ENCODE peak calls at places on chromosomes 16 and 17, in four cellular contexts. One of them, this sample, is unnamed. For H3K4me1 and H3K27me3, the result is how much of the 10 kb centered on the place peaks cover.

GRCh38 chr16:59632266-59632855 is 898.2 kb upstream of the GOT2 start:
- DNase-seq in left ventricle myocardium inferior: no peak
- DNase-seq in tibial artery: no peak
- DNase-seq in suprapubic skin: no peak
- DNase-seq in this sample: no peak

GRCh38 chr17:35252646-35253045 is 9.8 kb downstream of the SLFN5 start:
- DNase-seq in suprapubic skin: no peak
- DNase-seq in tibial artery: peak
- DNase-seq in left ventricle myocardium inferior: no peak
- DNase-seq in this sample: no peak

GRCh38 chr16:12124742-12125141 is 148.2 kb downstream of the SNX29 start:
- DNase-seq in left ventricle myocardium inferior: no peak
- DNase-seq in tibial artery: no peak
- DNase-seq in suprapubic skin: no peak
- DNase-seq in this sample: no peak

GRCh38 chr16:18037051-18037450 is 299.5 kb downstream of the NPIPA8 start:
- DNase-seq in left ventricle myocardium inferior: no peak
- DNase-seq in tibial artery: no peak
- DNase-seq in suprapubic skin: no peak
- DNase-seq in this sample: no peak

GRCh38 chr16:31265329-31266245 is 5.8 kb downstream of the ITGAM start:
- DNase-seq in tibial artery: no peak
- DNase-seq in suprapubic skin: no peak
- DNase-seq in left ventricle myocardium inferior: no peak
- DNase-seq in this sample: no peak

GRCh38 chr17:69809331-69809730 is 265.7 kb upstream of the KCNJ16 start:
- DNase-seq in left ventricle myocardium inferior: no peak
- DNase-seq in tibial artery: no peak
- DNase-seq in suprapubic skin: no peak
- DNase-seq in this sample: no peak

GRCh38 chr16:79476580-79476979 is 124.0 kb downstream of the MAF start:
- DNase-seq in tibial artery: no peak
- DNase-seq in suprapubic skin: no peak
- DNase-seq in left ventricle myocardium inferior: no peak
- DNase-seq in this sample: no peak

GRCh38 chr17:82848022-82848592 is 8.3 kb upstream of the ZNF750 start:
- DNase-seq in tibial artery: peak
- DNase-seq in left ventricle myocardium inferior: no peak
- DNase-seq in suprapubic skin: no peak
- DNase-seq in this sample: no peak

GRCh38 chr17:58325976-58326468 is 2.6 kb downstream of the TSPOAP1 start:
- DNase-seq in suprapubic skin: no peak
- DNase-seq in left ventricle myocardium inferior: no peak
- DNase-seq in tibial artery: no peak
- DNase-seq in this sample: no peak

GRCh38 chr17:66542967-66543525 is 240.6 kb downstream of the PRKCA start:
- DNase-seq in suprapubic skin: no peak
- DNase-seq in tibial artery: no peak
- DNase-seq in left ventricle myocardium inferior: no peak
- DNase-seq in this sample: no peak

GRCh38 chr16:80477838-80478237 is 63.0 kb upstream of the DYNLRB2 start:
- DNase-seq in suprapubic skin: no peak
- DNase-seq in left ventricle myocardium inferior: no peak
- DNase-seq in tibial artery: no peak
- DNase-seq in this sample: no peak

GRCh38 chr17:28841901-28842281 is 699 bp downstream of the FAM222B start:
- DNase-seq in suprapubic skin: no peak
- DNase-seq in left ventricle myocardium inferior: no peak
- DNase-seq in tibial artery: no peak
- DNase-seq in this sample: no peak

GRCh38 chr17:9684955-9685621 is 39.8 kb downstream of the USP43 start:
- DNase-seq in suprapubic skin: no peak
- DNase-seq in left ventricle myocardium inferior: no peak
- DNase-seq in tibial artery: no peak
- DNase-seq in this sample: no peak

GRCh38 chr17:32525116-32525515 is 38.3 kb downstream of the CDK5R1 start:
- DNase-seq in tibial artery: no peak
- DNase-seq in suprapubic skin: peak
- DNase-seq in left ventricle myocardium inferior: no peak
- DNase-seq in this sample: no peak

GRCh38 chr17:73255671-73256181 is 6.0 kb downstream of the CPSF4L start:
- DNase-seq in tibial artery: no peak
- DNase-seq in left ventricle myocardium inferior: peak
- DNase-seq in suprapubic skin: no peak
- DNase-seq in this sample: peak

GRCh38 chr17:2710804-2711607 is 558 bp downstream of the CLUH start:
- DNase-seq in suprapubic skin: peak
- DNase-seq in left ventricle myocardium inferior: no peak
- DNase-seq in tibial artery: no peak
- DNase-seq in this sample: peak

GRCh38 chr16:87610026-87610425 is 7.7 kb downstream of the JPH3 start:
- DNase-seq in suprapubic skin: no peak
- DNase-seq in left ventricle myocardium inferior: no peak
- DNase-seq in tibial artery: no peak
- DNase-seq in this sample: no peak

GRCh38 chr17:41302981-41303380 is 330 bp upstream of the KRTAP29-1 start:
- DNase-seq in suprapubic skin: no peak
- DNase-seq in left ventricle myocardium inferior: no peak
- DNase-seq in tibial artery: no peak
- DNase-seq in this sample: no peak

GRCh38 chr16:59887856-59888255 is 1153.7 kb upstream of the GOT2 start:
- DNase-seq in left ventricle myocardium inferior: no peak
- DNase-seq in suprapubic skin: no peak
- DNase-seq in tibial artery: no peak
- DNase-seq in this sample: no peak

GRCh38 chr16:1181715-1182671 is 29.1 kb downstream of the CACNA1H start:
- DNase-seq in left ventricle myocardium inferior: peak
- DNase-seq in tibial artery: peak
- DNase-seq in suprapubic skin: no peak
- DNase-seq in this sample: peak

GRCh38 chr17:57620576-57620975 is 124.5 kb downstream of the CCDC182 start:
- DNase-seq in tibial artery: no peak
- DNase-seq in suprapubic skin: no peak
- DNase-seq in left ventricle myocardium inferior: no peak
- DNase-seq in this sample: no peak

GRCh38 chr16:10876799-10877341 is at the start of gene CIITA:
- DNase-seq in left ventricle myocardium inferior: peak
- DNase-seq in tibial artery: peak
- DNase-seq in suprapubic skin: peak
- DNase-seq in this sample: no peak

GRCh38 chr16:87371261-87371866 is 12.2 kb downstream of the FBXO31 start:
- DNase-seq in left ventricle myocardium inferior: no peak
- DNase-seq in tibial artery: no peak
- DNase-seq in suprapubic skin: no peak
- DNase-seq in this sample: no peak

GRCh38 chr17:44797809-44798208 is 32.3 kb downstream of the GJC1 start:
- DNase-seq in tibial artery: no peak
- DNase-seq in left ventricle myocardium inferior: no peak
- DNase-seq in suprapubic skin: no peak
- DNase-seq in this sample: no peak

GRCh38 chr17:79406316-79406715 is 204.5 kb downstream of the RBFOX3 start:
- DNase-seq in suprapubic skin: no peak
- DNase-seq in tibial artery: no peak
- DNase-seq in left ventricle myocardium inferior: no peak
- DNase-seq in this sample: no peak

GRCh38 chr16:87780385-87780989 is 14.7 kb upstream of the KLHDC4 start:
- DNase-seq in left ventricle myocardium inferior: peak
- DNase-seq in suprapubic skin: no peak
- DNase-seq in tibial artery: peak
- DNase-seq in this sample: no peak

GRCh38 chr16:19907161-19907992 is 22.7 kb upstream of the GPRC5B start:
- DNase-seq in left ventricle myocardium inferior: peak
- DNase-seq in suprapubic skin: no peak
- DNase-seq in tibial artery: peak
- DNase-seq in this sample: peak

GRCh38 chr17:78345791-78346494 is 13.9 kb downstream of the SOCS3 start:
- DNase-seq in tibial artery: no peak
- DNase-seq in suprapubic skin: no peak
- DNase-seq in left ventricle myocardium inferior: no peak
- DNase-seq in this sample: no peak

GRCh38 chr17:56912105-56912999 is 1.5 kb downstream of the TRIM25 start:
- DNase-seq in tibial artery: peak
- DNase-seq in left ventricle myocardium inferior: peak
- DNase-seq in suprapubic skin: peak
- DNase-seq in this sample: no peak

GRCh38 chr17:60604686-60605334 is 4.8 kb downstream of the PPM1D start:
- DNase-seq in suprapubic skin: no peak
- DNase-seq in tibial artery: peak
- DNase-seq in left ventricle myocardium inferior: no peak
- DNase-seq in this sample: no peak

GRCh38 chr17:80942360-80943345 is 49.0 kb upstream of the CHMP6 start:
- DNase-seq in tibial artery: peak
- DNase-seq in left ventricle myocardium inferior: peak
- DNase-seq in suprapubic skin: peak
- DNase-seq in this sample: no peak

DNA sequence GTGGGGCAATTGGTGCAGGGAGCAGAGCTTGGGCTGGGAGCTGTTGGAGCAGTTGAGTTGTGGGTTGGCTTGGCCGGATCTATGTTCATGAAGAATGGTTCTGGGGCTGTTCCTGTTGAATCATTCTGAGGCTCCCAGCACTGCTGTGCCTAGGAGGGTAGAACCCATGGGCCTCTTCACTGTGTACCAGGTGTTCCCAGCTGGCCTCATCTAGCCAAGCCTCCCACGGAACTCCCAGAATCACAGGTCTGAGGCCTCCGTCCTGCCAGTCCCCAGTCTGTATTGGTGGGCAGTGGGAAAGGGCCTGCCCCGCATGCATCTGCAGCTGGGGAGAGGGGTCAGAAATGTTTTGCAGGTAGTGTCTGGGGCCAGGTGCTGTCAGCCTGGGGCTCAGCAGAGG is 74.1 kb downstream of the MPRIP start:
- DNase-seq in tibial artery: no peak
- DNase-seq in suprapubic skin: no peak
- DNase-seq in left ventricle myocardium inferior: no peak
- DNase-seq in this sample: no peak
- H3K4me1 ChIP-seq in tibial artery: half or more
- H3K4me1 ChIP-seq in suprapubic skin: half or more
- H3K4me1 ChIP-seq in left ventricle myocardium inferior: half or more
- H3K4me1 ChIP-seq in this sample: under half

DNA sequence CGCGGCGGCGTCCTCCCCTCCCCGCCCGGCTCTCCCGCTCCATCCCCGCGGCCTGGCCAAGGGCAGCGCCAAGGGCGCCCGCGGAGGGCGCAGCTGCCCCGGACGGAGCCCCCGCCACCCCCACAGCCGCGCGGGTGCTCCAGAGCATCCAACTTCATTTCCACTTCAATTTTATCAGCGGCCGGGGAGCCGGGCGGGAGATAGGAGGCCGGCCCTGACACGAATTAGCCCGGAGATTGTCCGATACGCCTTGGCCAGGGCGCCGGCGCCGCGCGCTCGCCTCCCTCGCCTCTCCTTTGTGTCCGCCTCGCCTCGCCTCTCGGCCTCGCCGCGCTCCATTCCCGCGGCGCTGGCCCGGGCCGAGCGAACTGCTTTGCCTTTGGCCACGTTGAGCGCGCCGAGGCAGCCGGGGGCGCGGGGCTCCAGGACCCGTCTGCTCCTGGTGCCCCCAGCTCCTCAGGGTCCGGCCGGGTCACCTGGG is 129.1 kb upstream of the LHX1 start:
- DNase-seq in left ventricle myocardium inferior: no peak
- DNase-seq in suprapubic skin: no peak
- DNase-seq in tibial artery: no peak
- DNase-seq in this sample: no peak
- H3K27me3 ChIP-seq in left ventricle myocardium inferior: half or more
- H3K27me3 ChIP-seq in suprapubic skin: half or more
- H3K27me3 ChIP-seq in tibial artery: half or more
- H3K27me3 ChIP-seq in this sample: under half

DNA sequence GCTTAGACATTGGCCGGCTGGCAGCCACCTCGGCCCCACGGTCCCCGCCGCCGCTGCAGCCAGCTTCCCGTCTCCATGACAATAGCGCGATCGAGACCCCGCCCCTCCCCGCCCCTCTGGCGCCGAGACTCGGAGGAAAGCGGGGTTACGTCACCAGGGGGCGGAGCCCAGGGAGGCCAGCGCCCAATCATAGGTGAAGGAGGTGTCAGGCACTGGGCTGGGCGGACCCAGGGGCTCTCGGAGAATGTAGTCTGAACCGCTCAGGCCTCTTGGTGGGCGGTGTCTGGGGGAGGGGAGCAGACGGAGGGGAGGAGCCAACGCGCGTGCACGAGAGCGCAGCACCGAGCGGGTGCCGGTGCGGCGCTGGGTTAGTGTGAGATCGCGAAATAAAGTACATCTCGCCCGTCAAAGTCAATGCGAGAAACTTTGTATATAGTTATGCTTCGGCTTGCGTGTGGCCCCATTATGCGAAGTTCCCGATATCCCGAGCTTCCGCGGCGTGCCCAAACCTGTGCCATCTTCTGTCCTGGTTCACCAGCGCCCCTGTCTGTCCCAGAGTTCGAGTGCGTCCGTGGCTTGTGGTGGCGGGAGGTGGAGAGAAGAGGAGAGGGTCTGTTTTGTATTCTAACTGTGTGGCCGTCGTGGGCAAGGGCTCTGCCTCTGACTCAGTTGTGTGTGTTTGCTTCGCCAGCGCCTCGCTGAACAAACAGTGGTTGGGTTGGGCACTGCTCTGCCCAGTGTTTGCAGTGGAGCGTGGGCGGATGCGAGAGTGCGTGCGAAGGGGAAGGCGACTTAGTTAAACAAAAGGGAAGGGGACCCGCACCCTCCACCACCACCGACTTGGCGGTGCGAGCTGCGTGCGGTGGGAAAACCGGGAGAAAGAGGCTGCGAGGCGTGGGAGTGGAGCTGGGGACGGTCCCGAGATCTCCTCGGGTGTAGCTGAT is 1.3 kb upstream of the IRX5 start:
- DNase-seq in tibial artery: peak
- DNase-seq in left ventricle myocardium inferior: peak
- DNase-seq in suprapubic skin: peak
- DNase-seq in this sample: peak
- TF ChIP-seq CTCF in tibial artery: no peak
- TF ChIP-seq CTCF in left ventricle myocardium inferior: peak
- TF ChIP-seq CTCF in suprapubic skin: peak
- TF ChIP-seq CTCF in this sample: no peak

DNA sequence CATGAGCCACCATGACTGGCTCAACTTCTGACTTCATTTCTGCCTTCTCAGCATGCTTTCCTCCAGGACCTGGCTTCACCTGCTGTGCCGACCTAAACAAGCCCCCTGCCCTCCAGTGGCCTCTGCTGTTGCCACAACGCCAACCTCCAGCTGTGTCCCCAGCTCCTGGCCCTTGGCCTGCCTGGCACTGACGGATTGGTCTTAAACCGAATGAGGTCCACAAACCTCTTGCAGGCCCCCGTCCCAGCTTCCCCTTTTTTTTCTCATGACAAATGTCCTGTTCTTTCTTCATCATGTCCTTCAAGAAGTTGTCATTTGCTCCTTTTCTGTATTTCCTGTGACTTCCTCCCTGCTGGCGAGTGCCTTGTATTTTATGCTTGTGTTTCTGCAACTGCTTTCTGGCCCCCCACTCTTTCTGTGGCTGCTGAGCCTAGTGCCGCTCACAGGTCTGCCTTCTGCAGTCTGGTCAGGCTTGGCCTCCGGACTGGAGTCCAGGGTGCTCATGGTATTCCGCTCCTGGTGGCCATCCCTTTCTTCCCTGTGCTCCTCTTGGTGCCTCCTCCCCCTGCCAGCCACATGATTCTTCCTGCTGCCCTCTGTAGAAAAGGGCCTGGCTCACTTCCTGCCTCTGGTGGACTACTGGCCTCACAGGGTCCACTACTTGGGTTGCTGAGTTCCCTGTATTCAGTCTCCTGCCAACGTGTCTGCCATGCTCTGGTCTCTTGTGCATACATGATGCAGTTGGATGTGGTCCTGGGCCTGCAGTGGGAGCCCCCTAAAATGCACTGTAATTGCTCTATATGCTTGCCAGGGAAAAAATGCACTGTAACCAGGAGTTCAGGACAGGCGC is 2.9 kb downstream of the ATP6V0C start:
- DNase-seq in left ventricle myocardium inferior: no peak
- DNase-seq in suprapubic skin: peak
- DNase-seq in tibial artery: no peak
- DNase-seq in this sample: no peak
- H3K4me1 ChIP-seq in left ventricle myocardium inferior: half or more
- H3K4me1 ChIP-seq in suprapubic skin: half or more
- H3K4me1 ChIP-seq in tibial artery: half or more
- H3K4me1 ChIP-seq in this sample: under half